ENCODE peak calls at places on chromosomes 2 and 18, in six cellular contexts. F is HCT116, T is adipocyte, Z is astrocyte, B is colonic mucosa, S is mesendoderm. I is an unnamed sample.

GRCh38 chr2:193966590-193966989 is 1690.4 kb upstream of the SLC39A10 start:
- DNase-seq in F (peak), T (peak), Z (peak), B (no peak), S (peak), I (peak)

GRCh38 chr2:164689020-164689419 is 67.7 kb upstream of the GRB14 start:
- DNase-seq in F (no peak), T (no peak), Z (peak), B (no peak), S (no peak), I (no peak)

GRCh38 chr2:191023235-191023679 is 9.3 kb upstream of the STAT1 start:
- DNase-seq in F (no peak), T (no peak), Z (no peak), B (no peak), S (no peak), I (no peak)

GRCh38 chr2:8571286-8571791 is 110.5 kb upstream of the ID2 start:
- DNase-seq in F (no peak), T (no peak), Z (no peak), B (peak), S (no peak), I (no peak)

GRCh38 chr18:67265464-67266245 is 250.9 kb downstream of the DSEL start:
- DNase-seq in F (no peak), T (peak), Z (peak), B (no peak), S (no peak), I (peak)

GRCh38 chr2:159516241-159516758 is 100.0 kb downstream of the BAZ2B start:
- DNase-seq in F (peak), T (peak), Z (peak), B (peak), S (peak), I (peak)

GRCh38 chr2:111954602-111955332 is 56.4 kb downstream of the MERTK start:
- DNase-seq in F (no peak), T (no peak), Z (no peak), B (no peak), S (no peak), I (no peak)

GRCh38 chr2:47870668-47871540 is 35.4 kb downstream of the FBXO11 start:
- DNase-seq in F (no peak), T (no peak), Z (no peak), B (no peak), S (no peak), I (peak)

GRCh38 chr2:232420463-232421188 is 14.0 kb downstream of the ALPG start:
- DNase-seq in F (no peak), T (peak), Z (peak), B (peak), S (peak), I (peak)

DNA sequence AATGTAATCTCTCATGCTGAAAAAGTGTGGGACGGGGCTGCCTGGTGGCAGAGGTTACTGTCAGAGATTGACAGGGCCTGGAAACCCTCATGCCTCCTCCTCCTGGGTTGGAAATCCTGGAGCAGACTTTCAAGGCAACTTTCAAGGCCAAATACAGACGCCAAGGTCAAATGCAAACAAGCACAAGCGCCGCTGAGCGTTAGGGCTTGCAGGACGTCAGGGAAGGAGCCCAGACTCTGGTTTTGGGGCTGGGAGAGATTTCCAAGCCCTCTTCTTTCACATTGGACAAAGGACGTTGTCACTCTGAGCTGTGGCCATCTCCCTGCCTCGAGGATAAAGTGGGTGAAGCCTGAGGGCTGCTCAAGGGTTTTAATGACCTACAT is 120.1 kb downstream of the TWIST2 start:
- DNase-seq in F (no peak), T (no peak), Z (no peak), B (peak), S (no peak), I (no peak)
- H3K9ac ChIP-seq in F (no peak), T (no peak), Z (no peak), B (no peak), S (no peak), I (no peak)

DNA sequence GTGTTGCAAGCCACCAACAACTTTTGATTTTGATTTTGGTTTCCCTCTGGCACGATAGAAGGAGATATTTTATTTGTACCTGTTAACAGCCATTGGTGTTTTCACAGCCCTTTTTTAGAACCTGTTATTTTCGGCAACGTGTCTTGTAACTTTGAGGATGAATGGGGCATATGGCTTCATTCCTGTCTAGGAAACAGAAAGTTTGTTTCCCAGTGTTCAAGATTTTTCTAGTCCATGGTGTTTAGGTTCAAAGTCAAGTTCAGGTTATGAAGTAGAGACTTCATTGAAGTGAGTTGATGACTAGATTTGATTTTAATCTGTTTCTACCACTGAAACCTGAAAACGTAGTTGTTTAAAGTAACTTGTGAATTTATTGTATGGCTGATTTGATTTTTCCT is 343 bp downstream of the RASGRP3 start:
- DNase-seq in F (no peak), T (no peak), Z (no peak), B (no peak), S (no peak), I (no peak)
- H3K9ac ChIP-seq in F (peak), T (peak), Z (peak), B (no peak), S (no peak), I (peak)

GRCh38 chr18:3528251-3528650 is 78.3 kb downstream of the TGIF1 start:
- DNase-seq in F (no peak), T (no peak), Z (no peak), B (no peak), S (no peak), I (no peak)

GRCh38 chr18:3526421-3527354 is 76.7 kb downstream of the TGIF1 start:
- DNase-seq in F (no peak), T (peak), Z (peak), B (no peak), S (peak), I (peak)

GRCh38 chr18:3529077-3529476 is 79.1 kb downstream of the TGIF1 start:
- DNase-seq in F (no peak), T (no peak), Z (no peak), B (no peak), S (no peak), I (no peak)

GRCh38 chr18:3524706-3525105 is 74.7 kb downstream of the TGIF1 start:
- DNase-seq in F (no peak), T (peak), Z (no peak), B (no peak), S (no peak), I (no peak)

DNA sequence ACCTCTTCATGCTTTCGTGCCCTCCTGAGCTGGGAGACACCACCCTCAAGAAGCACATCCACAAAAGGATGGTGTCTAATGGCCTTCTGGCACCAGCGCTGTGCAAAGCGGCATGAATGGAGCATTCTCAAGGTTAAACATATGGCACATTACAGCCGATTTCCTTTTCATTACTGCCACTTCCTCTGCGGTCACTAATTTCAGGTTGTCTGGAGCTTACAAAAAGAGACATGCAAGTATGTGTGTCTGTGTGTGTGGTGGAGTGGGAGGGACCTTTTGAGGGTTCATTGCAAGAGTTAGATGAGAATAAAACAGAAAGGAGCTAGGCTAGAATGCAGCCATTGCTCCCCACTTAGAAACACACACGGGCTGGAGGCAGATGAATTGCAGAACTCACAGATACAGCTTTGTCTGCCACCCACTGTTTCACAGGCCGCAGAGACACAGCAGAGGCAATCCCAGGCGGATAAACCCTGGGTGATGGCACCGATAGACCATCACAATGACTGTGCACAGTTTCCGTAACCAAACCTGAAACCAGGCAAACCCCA is 76.0 kb downstream of the TGIF1 start:
- DNase-seq in F (no peak), T (no peak), Z (peak), B (no peak), S (peak), I (no peak)
- H3K9ac ChIP-seq in F (no peak), T (no peak), Z (no peak), B (no peak), S (no peak), I (no peak)

GRCh38 chr2:24616606-24617005 is 125.6 kb downstream of the NCOA1 start:
- DNase-seq in F (no peak), T (no peak), Z (no peak), B (no peak), S (no peak), I (no peak)

GRCh38 chr2:24611626-24612025 is 120.6 kb downstream of the NCOA1 start:
- DNase-seq in F (no peak), T (no peak), Z (no peak), B (no peak), S (no peak), I (no peak)

GRCh38 chr2:24617431-24617830 is 126.4 kb downstream of the NCOA1 start:
- DNase-seq in F (no peak), T (no peak), Z (peak), B (no peak), S (no peak), I (no peak)

DNA sequence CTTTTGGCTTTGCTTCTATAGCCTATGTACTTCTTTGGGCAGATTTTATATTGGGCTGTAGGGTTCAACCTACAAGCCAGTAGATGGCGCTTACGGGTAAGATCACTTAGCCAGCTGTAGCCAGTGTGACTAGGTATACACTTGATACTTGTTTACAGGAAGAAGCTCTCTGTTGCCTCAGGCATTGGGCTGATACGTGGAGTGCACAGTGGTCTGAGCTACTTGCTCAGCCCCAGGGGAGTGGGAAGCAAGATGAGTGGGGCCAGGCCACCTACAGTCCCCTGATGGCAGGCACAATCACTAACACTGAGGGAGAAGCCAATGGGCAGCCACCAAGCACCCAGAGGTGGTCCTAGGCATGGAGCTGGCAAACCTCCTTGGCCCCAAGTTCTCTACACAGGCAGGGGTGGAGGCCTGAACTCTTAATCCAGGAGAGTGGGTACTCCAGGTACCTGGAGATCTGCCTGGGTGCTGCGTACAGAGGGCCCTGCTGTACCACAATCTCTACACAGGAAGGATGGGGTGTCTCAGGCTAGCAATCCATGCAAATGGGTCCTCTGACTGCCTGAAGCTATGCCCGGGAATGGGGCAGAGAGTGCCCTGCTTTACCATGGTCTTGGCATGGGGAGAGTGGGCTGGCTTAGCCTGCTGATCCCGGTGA is 122.2 kb downstream of the NCOA1 start:
- DNase-seq in F (peak), T (no peak), Z (peak), B (peak), S (peak), I (peak)
- H3K9ac ChIP-seq in F (no peak), T (no peak), Z (no peak), B (no peak), S (no peak), I (no peak)

GRCh38 chr2:126664639-126665038 is 8.7 kb downstream of the GYPC start:
- DNase-seq in F (no peak), T (no peak), Z (no peak), B (no peak), S (no peak), I (no peak)
- H3K9ac ChIP-seq in F (no peak), T (no peak), Z (no peak), B (peak), S (no peak), I (no peak)

GRCh38 chr2:95022309-95023221 is 2.9 kb upstream of the MAL start:
- DNase-seq in F (peak), T (peak), Z (peak), B (peak), S (peak), I (peak)
- H3K9ac ChIP-seq in F (no peak), T (no peak), Z (no peak), B (no peak), S (no peak), I (no peak)

GRCh38 chr2:144470819-144471218 is 49.1 kb downstream of the ZEB2 start:
- DNase-seq in F (no peak), T (no peak), Z (peak), B (no peak), S (no peak), I (peak)
- H3K9ac ChIP-seq in F (no peak), T (peak), Z (no peak), B (no peak), S (no peak), I (peak)

DNA sequence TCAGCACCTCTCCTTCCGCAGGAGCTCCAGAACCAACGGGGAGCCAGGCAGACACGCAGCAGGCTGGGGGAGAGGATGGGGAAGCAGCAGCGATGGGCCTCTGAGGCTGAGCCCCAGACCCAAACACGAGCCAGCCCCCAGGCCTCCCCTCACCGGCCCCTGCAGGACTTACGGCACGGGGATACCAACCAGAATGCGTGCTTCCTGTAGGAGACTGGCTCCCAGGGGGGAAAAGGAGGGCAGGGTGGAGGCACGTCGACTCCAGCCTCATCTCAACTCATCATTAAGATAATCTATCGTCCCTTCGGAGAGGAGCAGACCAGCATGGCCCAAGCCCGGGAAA is 495.1 kb upstream of the MYT1L start:
- DNase-seq in F (no peak), T (no peak), Z (no peak), B (peak), S (no peak), I (no peak)
- H3K9ac ChIP-seq in F (no peak), T (no peak), Z (no peak), B (no peak), S (no peak), I (no peak)

I was measured in GM23248.